ENCODE peak calls at places on chromosomes 1 and 21, in five cellular contexts. M is aorta; G is CD8-positive, alpha-beta memory T cell; I is mucosa of descending colon; T is psoas muscle. P is an unnamed sample.
A peak's percentile ranks its signal among the peaks of the same experiment; 100 is the strongest.

GRCh38 chr21:35202431-35202830 is 153.3 kb upstream of the RUNX1 start:
- DNase-seq in T (no peak), I (no peak), G (no peak), M (no peak), P (no peak)

GRCh38 chr1:56709269-56709880 is 64.3 kb downstream of the PRKAA2 start:
- DNase-seq in G (no peak), I (no peak), M (no peak), T (no peak), P (no peak)

GRCh38 chr1:46084553-46085448 is 47.6 kb downstream of the PIK3R3 start:
- DNase-seq in G (no peak), M (no peak), I (no peak), T (no peak), P (no peak)

GRCh38 chr1:207418336-207418735 is 35.8 kb upstream of the CR2 start:
- DNase-seq in G (no peak), T (no peak), M (no peak), I (no peak), P (no peak)

GRCh38 chr1:226223786-226224244 is 351 bp downstream of the MIXL1 start:
- DNase-seq in G (no peak), M (no peak), T (no peak), I (peak; percentile 60), P (peak; percentile 53)

GRCh38 chr1:1917995-1918900 is 831 bp downstream of the TMEM52 start:
- DNase-seq in M (peak; percentile 61), I (peak; percentile 69), T (peak; percentile 35), G (no peak), P (no peak)

GRCh38 chr1:104182251-104182650 is 432.6 kb downstream of the AMY1C start:
- DNase-seq in G (no peak), I (no peak), T (no peak), M (no peak), P (no peak)

GRCh38 chr1:156750191-156750931 is 1.1 kb downstream of the HDGF start:
- DNase-seq in M (no peak), G (no peak), T (peak; percentile 45), I (peak; percentile 82), P (no peak)

GRCh38 chr1:26541816-26542711 is 12.5 kb downstream of the RPS6KA1 start:
- DNase-seq in G (peak; percentile 57), M (peak; percentile 94), I (peak; percentile 90), T (peak; percentile 78), P (peak; percentile 48)

DNA sequence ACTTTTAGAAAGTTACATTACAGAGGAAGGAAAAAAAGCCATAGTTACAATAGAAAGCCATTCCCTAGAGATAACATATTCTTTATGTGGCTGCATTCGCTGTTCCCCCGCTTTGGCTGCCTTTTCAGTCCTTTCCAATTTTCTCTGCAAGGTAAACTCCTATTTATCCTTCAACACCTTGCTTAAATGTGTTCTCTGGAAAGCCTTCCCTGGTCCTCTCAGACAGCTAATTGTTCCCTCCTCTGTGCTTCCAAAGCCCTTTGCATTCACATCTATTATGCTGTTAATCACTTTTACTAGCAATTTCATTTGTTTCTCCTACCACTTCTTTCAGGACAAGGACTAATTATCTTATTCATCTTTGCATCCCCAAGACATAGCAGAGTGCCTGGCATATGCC is 1.6 kb downstream of the PHC2 start:
- DNase-seq in M (no peak), T (no peak), G (no peak), I (no peak), P (no peak)
- H3K4me3 ChIP-seq in M (no peak overlapping the region), T (peak overlapping the region; percentile 91), G (no peak overlapping the region), I (no peak overlapping the region), P (no peak overlapping the region)

GRCh38 chr1:101028466-101028865 is 2.9 kb upstream of the DPH5 start:
- DNase-seq in M (no peak), I (no peak), T (no peak), G (no peak), P (no peak)

GRCh38 chr1:101027194-101027772 is 1.7 kb upstream of the DPH5 start:
- DNase-seq in T (no peak), I (no peak), M (no peak), G (no peak), P (no peak)

GRCh38 chr1:101026394-101026788 is 807 bp upstream of the DPH5 start:
- DNase-seq in T (no peak), I (no peak), G (no peak), M (no peak), P (no peak)

GRCh38 chr1:101025283-101025679 is 303 bp downstream of the DPH5 start:
- DNase-seq in T (no peak), M (no peak), G (no peak), I (no peak), P (peak; percentile 11)

GRCh38 chr1:101025680-101026393 is at the start of gene DPH5:
- DNase-seq in T (peak; percentile 94), M (peak; percentile 93), G (peak; percentile 81), I (peak; percentile 94), P (peak; percentile 89)
- H3K4me1 ChIP-seq in T (peaks cover 25% of the 10 kb centered on the region), M (no peaks in the 10 kb centered on the region), G (peaks cover 57% of the 10 kb centered on the region), I (peaks cover 12% of the 10 kb centered on the region), P (no peaks in the 10 kb centered on the region)

GRCh38 chr1:39332291-39332690 is 127.8 kb downstream of the MACF1 start:
- DNase-seq in M (no peak), I (no peak), T (no peak), G (no peak), P (no peak)

GRCh38 chr1:39328110-39328509 is 123.6 kb downstream of the MACF1 start:
- DNase-seq in M (no peak), I (no peak), G (no peak), T (no peak), P (no peak)

GRCh38 chr1:39326836-39327235 is 122.3 kb downstream of the MACF1 start:
- DNase-seq in I (no peak), T (no peak), G (no peak), M (no peak), P (no peak)

GRCh38 chr1:39331647-39332046 is 127.2 kb downstream of the MACF1 start:
- DNase-seq in T (no peak), G (no peak), M (no peak), I (no peak), P (no peak)

GRCh38 chr1:39328722-39329121 is 124.2 kb downstream of the MACF1 start:
- DNase-seq in G (no peak), T (no peak), I (no peak), M (no peak), P (no peak)
- H3K4me3 ChIP-seq in G (peak overlapping the region; percentile 30), T (no peak overlapping the region), I (no peak overlapping the region), M (peak overlapping the region; percentile 69), P (no peak overlapping the region)

GRCh38 chr1:193540511-193540910 is 354.1 kb upstream of the B3GALT2 start:
- DNase-seq in T (no peak), I (no peak), G (no peak), M (no peak), P (no peak)

GRCh38 chr1:193539731-193540459 is 353.5 kb upstream of the B3GALT2 start:
- DNase-seq in I (no peak), G (no peak), M (no peak), T (no peak), P (no peak)

GRCh38 chr1:193538004-193538355 is 351.6 kb upstream of the B3GALT2 start:
- DNase-seq in M (no peak), I (no peak), G (no peak), T (no peak), P (no peak)

GRCh38 chr1:193537266-193538003 is 351.0 kb upstream of the B3GALT2 start:
- DNase-seq in M (no peak), T (no peak), I (no peak), G (no peak), P (no peak)

DNA sequence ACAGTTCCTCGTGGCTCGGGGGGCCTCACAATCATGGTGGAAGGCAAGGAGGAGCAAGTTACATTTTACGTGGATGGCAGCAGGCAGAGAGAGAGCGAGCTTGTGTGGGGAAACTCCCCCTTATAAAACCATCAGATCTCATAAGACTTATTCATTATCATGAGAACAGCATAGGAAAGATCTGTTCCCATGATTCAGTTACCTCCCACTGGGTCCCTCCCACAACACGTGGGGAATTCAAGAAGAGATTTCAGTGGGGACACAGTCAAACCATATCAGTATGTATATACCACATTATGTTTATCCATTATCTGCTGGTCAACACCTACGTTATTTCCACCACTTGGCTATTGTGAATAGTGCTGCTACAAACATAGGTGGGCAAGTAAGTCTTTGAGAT is 352.3 kb upstream of the B3GALT2 start:
- DNase-seq in M (no peak), I (no peak), T (no peak), G (no peak), P (no peak)
- H3K4me1 ChIP-seq in M (no peaks in the 10 kb centered on the region), I (no peaks in the 10 kb centered on the region), T (no peaks in the 10 kb centered on the region), G (peaks cover 46% of the 10 kb centered on the region), P (peaks cover 2% of the 10 kb centered on the region)

GRCh38 chr1:159927887-159928431 is 2.7 kb upstream of the TAGLN2 start:
- DNase-seq in M (no peak), I (no peak), T (no peak), G (no peak), P (no peak)

GRCh38 chr1:159930216-159930615 is 4.9 kb upstream of the TAGLN2 start:
- DNase-seq in I (no peak), G (no peak), M (no peak), T (no peak), P (no peak)

GRCh38 chr1:159930634-159931033 is 5.3 kb upstream of the TAGLN2 start:
- DNase-seq in G (no peak), M (no peak), T (no peak), I (no peak), P (no peak)

GRCh38 chr1:159928491-159929050 is 3.3 kb upstream of the TAGLN2 start:
- DNase-seq in I (no peak), T (no peak), M (no peak), G (no peak), P (no peak)

GRCh38 chr1:159929155-159930051 is 4.1 kb upstream of the TAGLN2 start:
- DNase-seq in I (no peak), M (no peak), T (no peak), G (no peak), P (no peak)
- H3K4me3 ChIP-seq in I (no peak overlapping the region), M (no peak overlapping the region), T (no peak overlapping the region), G (no peak overlapping the region), P (no peak overlapping the region)

GRCh38 chr1:23481026-23481597 is 2.9 kb downstream of the ASAP3 start:
- DNase-seq in M (no peak), G (no peak), I (no peak), T (no peak), P (no peak)

GRCh38 chr1:23477359-23478144 is 6.4 kb downstream of the ASAP3 start:
- DNase-seq in M (no peak), G (no peak), I (no peak), T (no peak), P (no peak)

GRCh38 chr1:23481904-23482303 is 2.1 kb downstream of the ASAP3 start:
- DNase-seq in M (no peak), G (no peak), I (no peak), T (no peak), P (no peak)

GRCh38 chr1:23478896-23479790 is 4.8 kb downstream of the ASAP3 start:
- DNase-seq in I (peak; percentile 53), G (no peak), M (peak; percentile 76), T (peak; percentile 90), P (peak; percentile 16)

GRCh38 chr1:23480187-23481025 is 3.6 kb downstream of the ASAP3 start:
- DNase-seq in I (no peak), M (no peak), G (no peak), T (no peak), P (no peak)
- H3K4me1 ChIP-seq in I (no peaks in the 10 kb centered on the region), M (no peaks in the 10 kb centered on the region), G (peaks cover 16% of the 10 kb centered on the region), T (peaks cover 55% of the 10 kb centered on the region), P (peaks cover 4% of the 10 kb centered on the region)